ENCODE peak calls at places on chromosomes 7 and 10, in six cellular contexts. W is ovary, Y is body of pancreas, C is PC-9, B is dorsolateral prefrontal cortex, U is adrenal gland. M is an unnamed sample.

GRCh38 chr10:123636598-123637325 is 29.4 kb upstream of the GPR26 start:
- DNase-seq in W (no peak), Y (no peak), C (no peak), B (no peak), U (peak), M (no peak)

GRCh38 chr7:104642551-104642950 is 314.1 kb downstream of the LHFPL3 start:
- DNase-seq in W (no peak), Y (no peak), C (no peak), B (no peak), U (no peak), M (no peak)

GRCh38 chr7:37031571-37032257 is 307.4 kb upstream of the AOAH start:
- DNase-seq in W (peak), Y (peak), C (peak), B (no peak), U (peak), M (peak)

GRCh38 chr10:6046458-6047325 is 15.5 kb downstream of the IL2RA start:
- DNase-seq in W (no peak), Y (no peak), C (no peak), B (no peak), U (no peak), M (no peak)

GRCh38 chr7:19772858-19773337 is 519 bp downstream of the TMEM196 start:
- DNase-seq in W (no peak), Y (peak), C (no peak), B (no peak), U (no peak), M (peak)

GRCh38 chr10:30804478-30805055 is 175.0 kb upstream of the LYZL2 start:
- DNase-seq in W (peak), Y (no peak), C (no peak), B (no peak), U (no peak), M (no peak)

GRCh38 chr7:19932549-19933249 is 159.3 kb upstream of the TMEM196 start:
- DNase-seq in W (no peak), Y (peak), C (no peak), B (no peak), U (no peak), M (no peak)

GRCh38 chr7:44798649-44799275 is 2.3 kb downstream of the PPIA start:
- DNase-seq in W (no peak), Y (no peak), C (no peak), B (no peak), U (no peak), M (no peak)

GRCh38 chr10:64537931-64538330 is 1016.7 kb downstream of the REEP3 start:
- DNase-seq in W (no peak), Y (no peak), C (no peak), B (no peak), U (no peak), M (no peak)

GRCh38 chr7:95304990-95305389 is 19.3 kb downstream of the PON1 start:
- DNase-seq in W (no peak), Y (no peak), C (no peak), B (no peak), U (no peak), M (no peak)

GRCh38 chr7:104264281-104264680 is 56.5 kb upstream of the ORC5 start:
- DNase-seq in W (no peak), Y (no peak), C (no peak), B (no peak), U (no peak), M (peak)

GRCh38 chr10:11176746-11177145 is 159.1 kb downstream of the CELF2 start:
- DNase-seq in W (no peak), Y (no peak), C (no peak), B (no peak), U (no peak), M (no peak)

GRCh38 chr7:32062150-32062549 is 8.1 kb downstream of the PDE1C start:
- DNase-seq in W (peak), Y (peak), C (peak), B (peak), U (peak), M (peak)
- TF ChIP-seq CTCF in W (no peak), Y (no peak), C (peak), B (peak), U (no peak), M (peak)

DNA sequence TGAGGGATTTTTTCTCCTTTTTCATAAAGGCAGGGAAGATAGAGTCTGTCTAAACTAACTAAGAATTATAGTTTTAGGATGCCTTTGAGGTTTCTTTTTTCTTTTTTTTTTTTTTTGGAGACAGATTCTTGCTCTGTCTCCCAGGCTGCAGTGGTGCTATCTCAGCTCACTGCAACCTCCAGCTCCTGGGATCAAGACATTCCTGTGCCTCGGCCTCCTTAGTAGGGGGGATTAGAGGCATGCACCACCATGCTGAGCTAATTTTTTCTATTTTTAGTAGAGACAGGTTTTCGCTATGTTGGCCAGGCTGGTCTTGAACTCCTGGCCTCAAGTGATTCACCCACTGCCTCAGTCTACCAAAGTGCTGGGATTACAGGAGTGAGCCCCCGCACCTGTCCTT is 239.7 kb downstream of the KCND2 start:
- DNase-seq in W (no peak), Y (no peak), C (no peak), B (no peak), U (no peak), M (no peak)
- H3K27ac ChIP-seq in W (no peak), Y (no peak), C (no peak), B (no peak), U (no peak), M (no peak)

GRCh38 chr10:119726291-119727261 is 726 bp downstream of the INPP5F start:
- DNase-seq in W (peak), Y (peak), C (no peak), B (no peak), U (no peak), M (no peak)
- TF ChIP-seq CTCF in W (no peak), Y (no peak), C (no peak), B (peak), U (no peak), M (no peak)

GRCh38 chr10:25114036-25114411 is 60.8 kb upstream of the GPR158 start:
- DNase-seq in W (no peak), Y (no peak), C (no peak), B (no peak), U (no peak), M (no peak)

GRCh38 chr10:25117757-25118156 is 57.0 kb upstream of the GPR158 start:
- DNase-seq in W (no peak), Y (no peak), C (no peak), B (no peak), U (no peak), M (no peak)

GRCh38 chr10:25112016-25112415 is 62.8 kb upstream of the GPR158 start:
- DNase-seq in W (no peak), Y (no peak), C (no peak), B (no peak), U (no peak), M (no peak)

DNA sequence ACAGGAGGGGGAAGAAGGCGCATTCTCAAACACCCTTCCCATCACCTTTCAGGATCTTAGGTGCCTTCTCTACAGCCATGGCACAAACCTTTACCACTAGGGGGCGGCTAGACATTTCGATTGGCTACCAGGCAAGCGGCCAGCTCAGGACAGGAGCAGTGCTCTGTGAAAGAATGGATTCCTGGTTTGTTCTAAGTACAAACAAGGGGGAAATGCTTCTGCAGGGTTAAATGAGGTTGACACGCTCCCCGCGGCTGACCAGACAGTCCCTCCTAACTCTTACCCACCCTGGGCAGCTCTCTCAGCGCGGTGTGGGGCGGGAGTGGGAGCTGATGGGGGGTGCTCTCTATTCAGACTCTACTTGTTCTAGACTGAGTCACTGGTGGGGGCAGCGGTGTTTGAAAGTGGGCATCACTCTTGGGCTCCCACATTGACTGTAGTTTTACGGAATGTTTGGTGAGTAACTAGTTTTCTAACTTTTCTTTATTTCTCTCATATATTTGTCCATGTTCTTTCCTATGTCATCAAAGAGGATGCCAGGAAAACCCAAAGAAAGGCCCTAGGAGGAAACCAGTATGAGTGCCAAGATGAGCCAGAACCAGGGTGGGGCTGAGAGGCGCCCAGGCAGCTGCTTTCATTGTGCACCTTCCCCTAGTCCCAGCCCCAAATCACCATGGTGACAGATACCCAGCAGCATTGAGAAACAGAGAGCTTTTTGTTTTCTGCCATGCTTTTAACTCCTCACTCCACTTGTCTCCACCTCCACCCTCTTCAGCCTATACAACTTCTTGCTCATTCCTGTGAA is 61.4 kb upstream of the GPR158 start:
- DNase-seq in W (peak), Y (peak), C (peak), B (peak), U (peak), M (peak)
- H3K27ac ChIP-seq in W (no peak), Y (no peak), C (no peak), B (no peak), U (no peak), M (no peak)

GRCh38 chr7:27689878-27690164 is 27.1 kb upstream of the HIBADH start:
- DNase-seq in W (no peak), Y (no peak), C (no peak), B (no peak), U (no peak), M (no peak)
- TF ChIP-seq CTCF in W (no peak), Y (no peak), C (peak), B (no peak), U (no peak), M (no peak)

GRCh38 chr10:80537086-80537704 is 507 bp upstream of the SH2D4B start:
- DNase-seq in W (no peak), Y (no peak), C (no peak), B (no peak), U (peak), M (no peak)

GRCh38 chr10:80536361-80536835 is 1.3 kb upstream of the SH2D4B start:
- DNase-seq in W (no peak), Y (no peak), C (no peak), B (no peak), U (no peak), M (no peak)

GRCh38 chr10:80538481-80539185 is 931 bp downstream of the SH2D4B start:
- DNase-seq in W (no peak), Y (no peak), C (no peak), B (no peak), U (peak), M (no peak)

GRCh38 chr10:80537705-80538480 is at the start of gene SH2D4B:
- DNase-seq in W (no peak), Y (no peak), C (no peak), B (no peak), U (peak), M (no peak)

GRCh38 chr10:80535671-80536360 is 1.9 kb upstream of the SH2D4B start:
- DNase-seq in W (peak), Y (peak), C (peak), B (no peak), U (peak), M (peak)
- H3K27ac ChIP-seq in W (no peak), Y (peak), C (no peak), B (no peak), U (peak), M (peak)

DNA sequence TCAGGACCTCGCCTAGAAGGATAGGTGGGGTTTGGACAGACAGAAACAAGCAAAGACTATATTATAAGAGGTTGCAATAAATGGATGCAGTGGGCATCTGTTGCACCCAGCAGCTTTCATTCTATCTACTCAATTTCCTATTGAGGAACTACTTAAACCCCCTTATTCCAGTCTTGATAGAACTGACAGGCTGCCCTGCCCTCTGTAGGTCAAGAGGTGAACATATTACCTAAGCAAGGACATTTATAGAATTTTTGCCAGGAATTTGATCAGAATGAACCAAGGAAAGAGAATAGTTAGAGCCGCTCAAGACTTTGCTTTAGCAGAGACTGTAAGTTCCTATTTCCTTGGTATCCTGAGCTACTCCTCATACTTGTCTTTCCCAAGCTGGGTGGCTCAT is 9.5 kb downstream of the VTI1A start:
- DNase-seq in W (no peak), Y (no peak), C (no peak), B (no peak), U (no peak), M (no peak)
- TF ChIP-seq CTCF in W (no peak), Y (no peak), C (no peak), B (no peak), U (no peak), M (peak)